ENCODE peak calls at places on chromosomes 11 and 22, in seven cellular contexts. J, K, H, A, V, B and I are unnamed samples. For H3K4me1, the result is how much of the 10 kb centered on the place peaks cover.

GRCh38 chr22:39472570-39473556 is 16.1 kb downstream of the MGAT3 start:
- DNase-seq in J (peak), K (peak), H (no peak), A (no peak), V (no peak), B (no peak), I (no peak)

GRCh38 chr11:133984828-133985227 is 28.1 kb upstream of the IGSF9B start:
- DNase-seq in J (no peak), K (no peak), H (no peak), A (no peak), V (no peak), B (no peak), I (no peak)

GRCh38 chr22:34885852-34886251 is 180.1 kb upstream of the ISX start:
- DNase-seq in J (no peak), K (no peak), H (no peak), A (no peak), V (no peak), B (no peak), I (no peak)

GRCh38 chr11:75301602-75302345 is 49.7 kb downstream of the ARRB1 start:
- DNase-seq in J (no peak), K (peak), H (no peak), A (no peak), V (no peak), B (no peak), I (no peak)

GRCh38 chr22:47198801-47199251 is 436.4 kb downstream of the TBC1D22A start:
- DNase-seq in J (no peak), K (peak), H (no peak), A (no peak), V (no peak), B (no peak), I (no peak)

GRCh38 chr22:45505991-45506743 is 3.5 kb downstream of the FBLN1 start:
- DNase-seq in J (no peak), K (no peak), H (no peak), A (no peak), V (no peak), B (no peak), I (no peak)

GRCh38 chr11:69640260-69640994 is 529 bp upstream of the CCND1 start:
- DNase-seq in J (peak), K (peak), H (no peak), A (peak), V (no peak), B (peak), I (no peak)

GRCh38 chr22:38018938-38019827 is 34.8 kb upstream of the SOX10 start:
- DNase-seq in J (no peak), K (no peak), H (no peak), A (no peak), V (no peak), B (no peak), I (no peak)

GRCh38 chr11:132332521-132332920 is 962.1 kb downstream of the NTM start:
- DNase-seq in J (peak), K (no peak), H (no peak), A (no peak), V (no peak), B (no peak), I (no peak)

GRCh38 chr22:30574095-30574981 is at the start of gene GAL3ST1:
- DNase-seq in J (peak), K (peak), H (no peak), A (no peak), V (no peak), B (no peak), I (no peak)

GRCh38 chr11:121582296-121582695 is 129.5 kb upstream of the SORL1-AS1 start:
- DNase-seq in J (no peak), K (no peak), H (no peak), A (no peak), V (no peak), B (no peak), I (no peak)

GRCh38 chr11:34907934-34908593 is 8.1 kb downstream of the APIP start:
- DNase-seq in J (no peak), K (no peak), H (no peak), A (no peak), V (no peak), B (no peak), I (no peak)

GRCh38 chr11:44829838-44830237 is 103.1 kb downstream of the TSPAN18 start:
- DNase-seq in J (no peak), K (no peak), H (no peak), A (no peak), V (no peak), B (no peak), I (no peak)

GRCh38 chr22:37148031-37148651 is 1.6 kb downstream of the IL2RB start:
- DNase-seq in J (no peak), K (no peak), H (no peak), A (no peak), V (no peak), B (peak), I (no peak)

GRCh38 chr11:37942081-37942480 is 1344.0 kb upstream of the RAG2 start:
- DNase-seq in J (no peak), K (no peak), H (no peak), A (no peak), V (no peak), B (no peak), I (no peak)

GRCh38 chr22:27534720-27535125 is 266.8 kb downstream of the MN1 start:
- DNase-seq in J (no peak), K (no peak), H (peak), A (no peak), V (no peak), B (no peak), I (no peak)

GRCh38 chr11:119605137-119605675 is 123.8 kb downstream of the NECTIN1 start:
- DNase-seq in J (no peak), K (no peak), H (no peak), A (no peak), V (no peak), B (no peak), I (no peak)

GRCh38 chr11:42161886-42162285 is 702.4 kb upstream of the LRRC4C start:
- DNase-seq in J (no peak), K (no peak), H (no peak), A (no peak), V (no peak), B (no peak), I (no peak)

GRCh38 chr11:96330511-96330859 is 12.5 kb downstream of the MAML2 start:
- DNase-seq in J (no peak), K (no peak), H (no peak), A (no peak), V (no peak), B (no peak), I (no peak)

GRCh38 chr11:35276396-35276795 is 137.4 kb downstream of the CD44 start:
- DNase-seq in J (no peak), K (peak), H (peak), A (no peak), V (no peak), B (no peak), I (no peak)

GRCh38 chr11:26231252-26231661 is 100.7 kb upstream of the ANO3 start:
- DNase-seq in J (no peak), K (no peak), H (peak), A (no peak), V (no peak), B (no peak), I (no peak)

GRCh38 chr11:116534270-116534975 is 238.4 kb downstream of the BUD13 start:
- DNase-seq in J (no peak), K (peak), H (no peak), A (no peak), V (no peak), B (no peak), I (no peak)

GRCh38 chr22:32480238-32480637 is 5.6 kb downstream of the FBXO7 start:
- DNase-seq in J (no peak), K (no peak), H (no peak), A (no peak), V (no peak), B (no peak), I (no peak)

GRCh38 chr22:39622881-39623367 is 52.4 kb downstream of the CACNA1I start:
- DNase-seq in J (peak), K (peak), H (peak), A (peak), V (no peak), B (peak), I (peak)

GRCh38 chr11:33863418-33864172 is 28.3 kb downstream of the LMO2 start:
- DNase-seq in J (no peak), K (no peak), H (no peak), A (peak), V (no peak), B (no peak), I (no peak)

GRCh38 chr22:46061431-46062231 is 84.7 kb upstream of the WNT7B start:
- DNase-seq in J (peak), K (peak), H (no peak), A (no peak), V (no peak), B (no peak), I (no peak)

GRCh38 chr11:44338031-44338430 is 28.1 kb upstream of the ALX4 start:
- DNase-seq in J (no peak), K (no peak), H (no peak), A (no peak), V (no peak), B (no peak), I (no peak)

GRCh38 chr22:29093501-29093921 is 20.7 kb downstream of the KREMEN1 start:
- DNase-seq in J (no peak), K (no peak), H (peak), A (no peak), V (no peak), B (no peak), I (no peak)

GRCh38 chr11:28537822-28538221 is 429.6 kb downstream of the METTL15 start:
- DNase-seq in J (no peak), K (no peak), H (peak), A (no peak), V (no peak), B (no peak), I (no peak)

GRCh38 chr11:13318498-13319295 is 41.1 kb downstream of the BMAL1 start:
- DNase-seq in J (no peak), K (no peak), H (no peak), A (no peak), V (no peak), B (no peak), I (no peak)

GRCh38 chr11:13287681-13288080 is 10.1 kb downstream of the BMAL1 start:
- DNase-seq in J (no peak), K (no peak), H (no peak), A (no peak), V (peak), B (no peak), I (no peak)

GRCh38 chr11:133065847-133066485 is 466.3 kb downstream of the OPCML start:
- DNase-seq in J (no peak), K (no peak), H (no peak), A (no peak), V (no peak), B (no peak), I (no peak)

DNA sequence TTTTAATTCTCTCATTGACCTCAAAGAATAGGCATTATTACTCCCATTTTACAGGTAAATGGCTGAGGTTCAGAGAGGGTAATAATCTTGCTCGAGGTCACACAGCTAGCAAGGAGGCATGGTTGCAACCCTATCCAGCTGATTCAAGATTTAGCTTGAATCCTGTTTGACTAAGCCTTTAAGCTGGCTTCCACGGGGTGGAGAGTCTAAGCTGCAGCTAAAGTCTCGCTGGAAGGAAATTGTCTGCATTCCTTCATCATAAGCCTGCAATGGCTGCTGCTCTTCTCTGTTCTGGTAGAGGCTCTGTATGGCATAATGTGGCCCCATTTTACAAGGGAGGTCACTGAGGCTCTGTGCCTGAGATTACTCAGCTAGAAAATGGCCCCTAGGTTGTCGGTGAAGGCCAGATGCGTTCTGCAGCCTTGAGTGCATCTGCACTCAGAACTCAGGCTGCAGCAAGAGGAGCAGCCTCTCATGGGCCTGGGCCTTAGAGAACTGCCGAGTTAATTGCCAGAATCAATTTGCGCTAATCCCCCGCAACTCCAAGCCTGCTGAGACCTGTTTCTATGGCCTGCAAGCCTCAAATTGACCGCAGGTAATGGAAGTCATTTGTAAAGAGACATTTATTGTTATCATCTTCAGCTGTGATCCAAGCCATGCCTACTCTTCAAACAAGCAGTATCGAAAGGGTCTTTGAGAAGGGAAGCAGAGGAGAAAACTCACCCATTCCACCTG is 44.1 kb upstream of the SEZ6L start:
- DNase-seq in J (no peak), K (no peak), H (no peak), A (peak), V (no peak), B (no peak), I (no peak)
- H3K27ac ChIP-seq in J (no peak), K (no peak), H (no peak), A (no peak), V (no peak), B (no peak), I (no peak)

GRCh38 chr11:860238-861104 is 17.8 kb downstream of the TSPAN4 start:
- DNase-seq in J (no peak), K (no peak), H (no peak), A (no peak), V (no peak), B (no peak), I (no peak)
- H3K4me1 ChIP-seq in J (under half), K (under half), H (under half), A (under half), V (half or more), B (under half), I (under half)

GRCh38 chr22:23105919-23106853 is 35.6 kb downstream of the RSPH14 start:
- DNase-seq in J (no peak), K (peak), H (no peak), A (no peak), V (no peak), B (no peak), I (no peak)

GRCh38 chr22:23106906-23107367 is 34.9 kb downstream of the RSPH14 start:
- DNase-seq in J (no peak), K (peak), H (no peak), A (no peak), V (no peak), B (peak), I (no peak)

GRCh38 chr22:23108324-23109078 is 33.3 kb downstream of the RSPH14 start:
- DNase-seq in J (no peak), K (no peak), H (no peak), A (no peak), V (no peak), B (no peak), I (no peak)

GRCh38 chr22:23109079-23109347 is 32.8 kb downstream of the RSPH14 start:
- DNase-seq in J (no peak), K (no peak), H (no peak), A (no peak), V (no peak), B (no peak), I (no peak)

DNA sequence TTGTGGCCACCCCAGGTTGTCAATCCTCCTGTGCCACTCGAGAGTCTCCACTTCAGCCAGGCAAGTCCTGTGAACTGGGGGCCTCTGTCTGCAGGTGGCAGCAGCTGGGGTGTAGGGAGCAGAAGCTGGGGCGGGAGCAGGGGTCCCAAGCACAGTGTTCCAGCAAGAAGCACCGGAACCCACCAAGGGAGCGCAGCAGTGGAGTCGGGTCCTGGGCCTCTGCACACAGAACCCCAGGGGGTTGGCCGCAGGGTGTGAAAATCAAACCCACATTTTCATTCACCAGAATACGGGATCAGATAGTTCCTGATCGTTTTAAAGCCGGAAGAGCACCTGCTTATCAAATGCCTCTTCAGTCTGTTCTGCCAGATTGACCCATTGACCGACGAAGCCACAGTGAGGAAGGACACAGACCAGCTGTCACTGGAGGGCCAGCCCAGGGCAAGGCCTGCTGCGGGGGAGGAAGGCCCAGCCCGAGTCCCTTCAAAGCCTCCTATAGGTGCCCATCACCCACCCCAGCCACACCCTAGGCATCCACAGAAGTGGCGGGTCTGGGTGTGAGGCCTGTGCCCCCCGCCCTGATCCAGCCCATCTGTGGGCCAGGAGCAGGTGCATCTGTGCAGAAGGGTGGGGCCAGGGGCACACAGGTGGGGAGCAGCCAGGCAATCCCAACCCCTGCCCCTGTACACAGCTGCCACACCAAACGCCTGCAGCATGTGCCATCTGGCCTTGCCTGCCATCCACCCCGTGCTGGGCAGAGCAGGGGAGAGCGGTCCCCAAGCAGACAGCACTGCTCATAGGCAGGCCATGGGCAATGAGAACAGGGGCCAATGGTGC is 34.1 kb downstream of the RSPH14 start:
- DNase-seq in J (no peak), K (no peak), H (no peak), A (no peak), V (no peak), B (no peak), I (no peak)
- H3K27ac ChIP-seq in J (no peak), K (peak), H (no peak), A (no peak), V (no peak), B (no peak), I (no peak)

GRCh38 chr11:85752201-85752889 is 58.6 kb downstream of the SYTL2 start:
- DNase-seq in J (no peak), K (no peak), H (no peak), A (no peak), V (no peak), B (no peak), I (no peak)

GRCh38 chr11:85755285-85755684 is 55.7 kb downstream of the SYTL2 start:
- DNase-seq in J (no peak), K (no peak), H (no peak), A (no peak), V (no peak), B (no peak), I (no peak)

GRCh38 chr11:85751738-85752137 is 59.2 kb downstream of the SYTL2 start:
- DNase-seq in J (no peak), K (no peak), H (peak), A (no peak), V (no peak), B (no peak), I (no peak)

GRCh38 chr11:85750646-85751045 is 60.3 kb downstream of the SYTL2 start:
- DNase-seq in J (no peak), K (no peak), H (no peak), A (no peak), V (no peak), B (no peak), I (no peak)

GRCh38 chr11:85752890-85753581 is 57.9 kb downstream of the SYTL2 start:
- DNase-seq in J (no peak), K (peak), H (no peak), A (peak), V (no peak), B (no peak), I (peak)
- H3K4me1 ChIP-seq in J (under half), K (under half), H (under half), A (under half), V (under half), B (under half), I (half or more)

DNA sequence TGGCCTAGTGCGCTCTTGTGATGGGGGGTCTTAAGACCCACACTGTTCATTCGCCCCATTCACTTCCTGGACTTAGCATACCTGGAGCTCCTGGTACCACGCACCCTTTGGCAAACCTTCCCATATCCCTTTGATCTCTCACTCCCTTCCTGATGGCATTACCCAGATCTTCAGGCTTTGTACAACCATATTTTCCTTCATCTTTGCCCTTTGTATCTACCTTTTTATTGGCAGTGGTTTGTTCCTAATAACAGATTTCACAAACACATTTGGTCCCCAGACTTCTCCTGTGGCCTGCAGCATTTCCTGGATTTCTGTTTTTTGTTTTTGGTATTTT is 16.0 kb upstream of the IFITM3 start:
- DNase-seq in J (no peak), K (no peak), H (no peak), A (no peak), V (no peak), B (no peak), I (no peak)
- H3K27ac ChIP-seq in J (no peak), K (peak), H (no peak), A (no peak), V (peak), B (peak), I (peak)

DNA sequence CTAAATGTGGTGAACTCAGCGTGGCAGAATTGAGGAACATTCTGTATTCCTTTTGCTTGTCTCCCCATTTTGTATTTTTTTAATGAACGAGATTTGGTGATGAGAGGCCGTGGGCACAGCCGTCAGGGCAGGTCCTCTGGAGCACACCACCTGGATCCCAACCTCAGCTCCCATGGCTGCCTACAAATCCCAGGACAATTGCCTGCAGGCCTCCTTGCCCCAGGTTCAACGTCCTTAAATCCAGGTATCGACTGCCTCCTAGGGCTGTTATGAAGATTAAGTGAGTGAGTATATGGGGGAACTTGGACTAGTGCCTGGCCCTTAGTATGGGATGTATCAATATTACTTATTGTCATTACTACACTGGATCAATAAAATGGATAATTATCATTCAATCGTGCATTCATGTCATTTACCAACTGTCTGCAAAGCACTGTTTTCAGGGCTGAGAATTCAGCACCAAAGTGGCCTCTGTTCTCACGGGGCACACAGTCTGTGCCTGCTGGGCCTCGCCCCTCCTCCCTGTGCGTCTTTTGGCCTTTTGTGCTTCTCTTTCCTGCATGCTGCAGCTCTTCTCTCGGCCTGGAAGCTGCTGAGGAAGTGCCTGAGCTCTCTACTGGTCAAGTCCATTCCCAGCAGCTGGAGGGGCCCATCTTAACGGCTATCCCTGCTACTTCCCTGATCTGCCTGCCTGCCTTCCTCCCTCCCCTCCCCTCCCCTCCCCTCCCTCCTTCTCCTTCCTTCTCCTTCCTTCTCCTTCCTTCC is 1343.7 kb downstream of the BRD1 start:
- DNase-seq in J (peak), K (no peak), H (no peak), A (no peak), V (no peak), B (no peak), I (no peak)
- H3K4me1 ChIP-seq in J (under half), K (under half), H (under half), A (under half), V (under half), B (under half), I (under half)